ENCODE peak calls at places on chromosomes 2 and 18, in seven cellular contexts. A, I, M, S, K, O and X are unnamed samples.

GRCh38 chr2:208311321-208311720 is 45.3 kb downstream of the PIKFYVE start:
- DNase-seq in A (no peak), I (no peak), M (no peak), S (no peak), K (no peak), O (no peak), X (no peak)

GRCh38 chr2:111226797-111227700 is 106.3 kb downstream of the BCL2L11 start:
- DNase-seq in A (no peak), I (no peak), M (no peak), S (no peak), K (no peak), O (peak), X (peak)

GRCh38 chr2:221533299-221533698 is 38.8 kb downstream of the EPHA4 start:
- DNase-seq in A (no peak), I (no peak), M (no peak), S (no peak), K (no peak), O (no peak), X (no peak)

GRCh38 chr2:80154231-80154915 is 150.2 kb downstream of the LRRTM1 start:
- DNase-seq in A (no peak), I (no peak), M (no peak), S (no peak), K (no peak), O (no peak), X (no peak)

GRCh38 chr2:217064234-217065103 is 204.6 kb upstream of the TNP1 start:
- DNase-seq in A (no peak), I (no peak), M (no peak), S (no peak), K (no peak), O (no peak), X (peak)

GRCh38 chr2:215888680-215889079 is 124.7 kb downstream of the MREG start:
- DNase-seq in A (no peak), I (no peak), M (no peak), S (no peak), K (no peak), O (no peak), X (no peak)

GRCh38 chr2:241860184-241861078 is 1.7 kb upstream of the PDCD1 start:
- DNase-seq in A (no peak), I (no peak), M (peak), S (no peak), K (no peak), O (no peak), X (no peak)

GRCh38 chr2:235043762-235044500 is 92.1 kb downstream of the SH3BP4 start:
- DNase-seq in A (no peak), I (no peak), M (peak), S (no peak), K (no peak), O (no peak), X (no peak)

GRCh38 chr2:100742884-100743283 is 77.1 kb upstream of the NPAS2 start:
- DNase-seq in A (no peak), I (no peak), M (no peak), S (no peak), K (no peak), O (peak), X (peak)

GRCh38 chr2:240451791-240452470 is 16.5 kb downstream of the GPC1 start:
- DNase-seq in A (no peak), I (peak), M (peak), S (no peak), K (no peak), O (no peak), X (no peak)

GRCh38 chr2:3466966-3467365 is 52.4 kb downstream of the ADI1 start:
- DNase-seq in A (no peak), I (no peak), M (peak), S (no peak), K (no peak), O (no peak), X (no peak)

GRCh38 chr2:182826051-182826450 is 40.4 kb downstream of the FRZB start:
- DNase-seq in A (no peak), I (no peak), M (no peak), S (no peak), K (no peak), O (no peak), X (no peak)

GRCh38 chr2:124272442-124272841 is 247.4 kb downstream of the CNTNAP5 start:
- DNase-seq in A (no peak), I (no peak), M (no peak), S (no peak), K (no peak), O (no peak), X (no peak)

GRCh38 chr2:23563673-23564617 is 179.0 kb downstream of the KLHL29 start:
- DNase-seq in A (no peak), I (no peak), M (no peak), S (no peak), K (no peak), O (peak), X (no peak)

GRCh38 chr18:76765649-76766048 is 56.7 kb upstream of the ZNF236 start:
- DNase-seq in A (no peak), I (no peak), M (no peak), S (no peak), K (no peak), O (no peak), X (peak)

GRCh38 chr18:76354348-76354747 is 140.7 kb downstream of the ZNF516 start:
- DNase-seq in A (no peak), I (no peak), M (no peak), S (no peak), K (no peak), O (peak), X (peak)

GRCh38 chr18:6294119-6294784 is 120.5 kb downstream of the L3MBTL4 start:
- DNase-seq in A (no peak), I (no peak), M (no peak), S (no peak), K (no peak), O (no peak), X (no peak)

GRCh38 chr2:120861576-120862191 is 126.0 kb downstream of the GLI2 start:
- DNase-seq in A (no peak), I (no peak), M (peak), S (no peak), K (no peak), O (peak), X (no peak)

GRCh38 chr18:60163622-60164021 is 209.0 kb downstream of the MC4R start:
- DNase-seq in A (no peak), I (no peak), M (no peak), S (no peak), K (no peak), O (no peak), X (no peak)

GRCh38 chr2:215498411-215498810 is 62.5 kb upstream of the FN1 start:
- DNase-seq in A (no peak), I (no peak), M (no peak), S (no peak), K (no peak), O (peak), X (no peak)

GRCh38 chr2:72952110-72952823 is 34.9 kb downstream of the EMX1 start:
- DNase-seq in A (no peak), I (no peak), M (no peak), S (no peak), K (no peak), O (no peak), X (no peak)

GRCh38 chr2:241865957-241866858 is 3.3 kb upstream of the RTP5 start:
- DNase-seq in A (no peak), I (no peak), M (no peak), S (no peak), K (no peak), O (peak), X (no peak)

GRCh38 chr2:216148983-216149382 is 39.8 kb downstream of the XRCC5 start:
- DNase-seq in A (no peak), I (no peak), M (no peak), S (no peak), K (no peak), O (no peak), X (peak)

GRCh38 chr2:152500336-152500735 is 165.4 kb downstream of the FMNL2 start:
- DNase-seq in A (no peak), I (no peak), M (no peak), S (no peak), K (no peak), O (no peak), X (no peak)

GRCh38 chr2:150733219-150733618 is 245.8 kb upstream of the RND3 start:
- DNase-seq in A (no peak), I (no peak), M (no peak), S (no peak), K (no peak), O (no peak), X (no peak)

GRCh38 chr2:46493241-46493970 is 14.0 kb downstream of the TMEM247 start:
- DNase-seq in A (no peak), I (no peak), M (no peak), S (no peak), K (no peak), O (peak), X (peak)

GRCh38 chr2:26850565-26850964 is 2.6 kb downstream of the DPYSL5 start:
- DNase-seq in A (no peak), I (no peak), M (no peak), S (no peak), K (no peak), O (no peak), X (no peak)

GRCh38 chr2:206176886-206177285 is 17.2 kb downstream of the EEF1B2 start:
- DNase-seq in A (no peak), I (no peak), M (no peak), S (no peak), K (no peak), O (no peak), X (no peak)

GRCh38 chr2:216665717-216666116 is 29.6 kb downstream of the IGFBP5 start:
- DNase-seq in A (no peak), I (peak), M (no peak), S (no peak), K (no peak), O (peak), X (no peak)

GRCh38 chr2:235232474-235233435 is 261.1 kb upstream of the AGAP1 start:
- DNase-seq in A (no peak), I (no peak), M (no peak), S (no peak), K (no peak), O (no peak), X (no peak)

GRCh38 chr2:190216829-190217228 is 102.8 kb downstream of the HIBCH start:
- DNase-seq in A (no peak), I (no peak), M (no peak), S (no peak), K (no peak), O (peak), X (peak)